ENCODE peak calls at places on chromosomes 2 and 18, in six cellular contexts. One of them, this sample, is unnamed.
A peak's percentile ranks its signal among the peaks of the same experiment; 100 is the strongest.

GRCh38 chr2:28586864-28587263 is 91.0 kb downstream of the PLB1 start:
- DNase-seq in A549: no peak
- DNase-seq in NCI-H774: no peak
- DNase-seq in progenitor cell of endocrine pancreas: no peak
- DNase-seq in GM04503: no peak
- DNase-seq in NCI-H82: no peak
- DNase-seq in this sample: no peak

GRCh38 chr18:79485788-79486355 is 90.1 kb downstream of the NFATC1 start:
- DNase-seq in NCI-H82: no peak
- DNase-seq in A549: no peak
- DNase-seq in progenitor cell of endocrine pancreas: no peak
- DNase-seq in NCI-H774: no peak
- DNase-seq in GM04503: peak; percentile 83
- DNase-seq in this sample: no peak

GRCh38 chr2:28652217-28652616 is 99.4 kb upstream of the PPP1CB start:
- DNase-seq in A549: no peak
- DNase-seq in NCI-H82: no peak
- DNase-seq in progenitor cell of endocrine pancreas: no peak
- DNase-seq in NCI-H774: no peak
- DNase-seq in GM04503: no peak
- DNase-seq in this sample: no peak

GRCh38 chr18:62741118-62741566 is 25.8 kb downstream of the PHLPP1 start:
- DNase-seq in progenitor cell of endocrine pancreas: no peak
- DNase-seq in GM04503: no peak
- DNase-seq in NCI-H774: no peak
- DNase-seq in NCI-H82: peak; percentile 76
- DNase-seq in A549: peak; percentile 82
- DNase-seq in this sample: no peak

GRCh38 chr18:63063171-63063570 is 256.4 kb downstream of the BCL2 start:
- DNase-seq in progenitor cell of endocrine pancreas: no peak
- DNase-seq in NCI-H774: no peak
- DNase-seq in GM04503: no peak
- DNase-seq in NCI-H82: no peak
- DNase-seq in A549: no peak
- DNase-seq in this sample: no peak

GRCh38 chr2:86584164-86584913 is 21.1 kb upstream of the CHMP3 start:
- DNase-seq in NCI-H82: no peak
- DNase-seq in GM04503: peak; percentile 3
- DNase-seq in A549: no peak
- DNase-seq in progenitor cell of endocrine pancreas: no peak
- DNase-seq in NCI-H774: no peak
- DNase-seq in this sample: no peak

GRCh38 chr2:185385157-185385556 is 353.4 kb upstream of the FSIP2 start:
- DNase-seq in progenitor cell of endocrine pancreas: no peak
- DNase-seq in GM04503: no peak
- DNase-seq in NCI-H82: no peak
- DNase-seq in A549: no peak
- DNase-seq in NCI-H774: no peak
- DNase-seq in this sample: no peak

GRCh38 chr2:1738646-1739302 is 5.5 kb downstream of the PXDN start:
- DNase-seq in NCI-H774: no peak
- DNase-seq in progenitor cell of endocrine pancreas: no peak
- DNase-seq in GM04503: no peak
- DNase-seq in NCI-H82: no peak
- DNase-seq in A549: no peak
- DNase-seq in this sample: no peak

GRCh38 chr2:152062130-152063091 is 36.4 kb downstream of the CACNB4 start:
- DNase-seq in GM04503: peak; percentile 60
- DNase-seq in NCI-H82: peak; percentile 60
- DNase-seq in NCI-H774: no peak
- DNase-seq in A549: peak; percentile 35
- DNase-seq in progenitor cell of endocrine pancreas: no peak
- DNase-seq in this sample: no peak

GRCh38 chr2:138010890-138011289 is 46.6 kb downstream of the HNMT start:
- DNase-seq in A549: no peak
- DNase-seq in NCI-H774: no peak
- DNase-seq in progenitor cell of endocrine pancreas: no peak
- DNase-seq in NCI-H82: peak; percentile 75
- DNase-seq in GM04503: no peak
- DNase-seq in this sample: no peak

GRCh38 chr2:73089270-73090030 is 17.9 kb upstream of the SFXN5 start:
- DNase-seq in progenitor cell of endocrine pancreas: no peak
- DNase-seq in NCI-H82: no peak
- DNase-seq in A549: peak; percentile 83
- DNase-seq in GM04503: peak; percentile 95
- DNase-seq in NCI-H774: no peak
- DNase-seq in this sample: no peak

GRCh38 chr2:219453691-219454131 is 19.1 kb downstream of the SPEG start:
- DNase-seq in A549: no peak
- DNase-seq in GM04503: peak; percentile 64
- DNase-seq in progenitor cell of endocrine pancreas: no peak
- DNase-seq in NCI-H82: peak; percentile 85
- DNase-seq in NCI-H774: no peak
- DNase-seq in this sample: no peak

GRCh38 chr2:203225423-203226039 is 13.3 kb upstream of the CYP20A1 start:
- DNase-seq in progenitor cell of endocrine pancreas: no peak
- DNase-seq in A549: peak; percentile 36
- DNase-seq in NCI-H774: no peak
- DNase-seq in NCI-H82: peak; percentile 45
- DNase-seq in GM04503: no peak
- DNase-seq in this sample: no peak

GRCh38 chr18:48711651-48712486 is 173.0 kb downstream of the CTIF start:
- DNase-seq in GM04503: no peak
- DNase-seq in A549: peak; percentile 34
- DNase-seq in NCI-H774: no peak
- DNase-seq in progenitor cell of endocrine pancreas: peak; percentile 11
- DNase-seq in NCI-H82: peak; percentile 3
- DNase-seq in this sample: peak; percentile 16

GRCh38 chr18:22550366-22550765 is 132.7 kb upstream of the CTAGE1 start:
- DNase-seq in GM04503: no peak
- DNase-seq in progenitor cell of endocrine pancreas: no peak
- DNase-seq in NCI-H82: no peak
- DNase-seq in NCI-H774: no peak
- DNase-seq in A549: no peak
- DNase-seq in this sample: no peak

GRCh38 chr2:9668686-9669338 is 38.0 kb upstream of the YWHAQ start:
- DNase-seq in A549: no peak
- DNase-seq in GM04503: no peak
- DNase-seq in progenitor cell of endocrine pancreas: no peak
- DNase-seq in NCI-H82: peak; percentile 70
- DNase-seq in NCI-H774: peak; percentile 60
- DNase-seq in this sample: peak; percentile 74

GRCh38 chr2:9378433-9379371 is 44.6 kb downstream of the ITGB1BP1 start:
- DNase-seq in GM04503: peak; percentile 30
- DNase-seq in NCI-H82: peak; percentile 51
- DNase-seq in progenitor cell of endocrine pancreas: no peak
- DNase-seq in NCI-H774: no peak
- DNase-seq in A549: peak; percentile 61
- DNase-seq in this sample: no peak

GRCh38 chr2:178767099-178768060 is 39.8 kb downstream of the TTN start:
- DNase-seq in NCI-H774: peak; percentile 63
- DNase-seq in NCI-H82: no peak
- DNase-seq in progenitor cell of endocrine pancreas: no peak
- DNase-seq in A549: no peak
- DNase-seq in GM04503: no peak
- DNase-seq in this sample: peak; percentile 71

GRCh38 chr2:42934568-42935258 is 142.3 kb upstream of the HAAO start:
- DNase-seq in A549: no peak
- DNase-seq in NCI-H774: no peak
- DNase-seq in NCI-H82: no peak
- DNase-seq in GM04503: no peak
- DNase-seq in progenitor cell of endocrine pancreas: no peak
- DNase-seq in this sample: no peak

GRCh38 chr2:72605836-72606442 is 219.9 kb downstream of the EXOC6B start:
- DNase-seq in NCI-H774: no peak
- DNase-seq in progenitor cell of endocrine pancreas: no peak
- DNase-seq in A549: peak; percentile 24
- DNase-seq in NCI-H82: peak; percentile 47
- DNase-seq in GM04503: no peak
- DNase-seq in this sample: peak; percentile 0

GRCh38 chr2:72137498-72138010 is 10.1 kb downstream of the CYP26B1 start:
- DNase-seq in A549: peak; percentile 64
- DNase-seq in NCI-H774: peak; percentile 13
- DNase-seq in progenitor cell of endocrine pancreas: peak; percentile 79
- DNase-seq in NCI-H82: peak; percentile 76
- DNase-seq in GM04503: no peak
- DNase-seq in this sample: no peak

GRCh38 chr2:127193948-127194267 is 26.2 kb downstream of the CYP27C1 start:
- DNase-seq in GM04503: peak; percentile 89
- DNase-seq in A549: no peak
- DNase-seq in NCI-H774: no peak
- DNase-seq in progenitor cell of endocrine pancreas: no peak
- DNase-seq in NCI-H82: no peak
- DNase-seq in this sample: no peak

GRCh38 chr18:26386002-26386401 is 159.8 kb downstream of the TAF4B start:
- DNase-seq in A549: peak; percentile 53
- DNase-seq in NCI-H774: no peak
- DNase-seq in GM04503: peak; percentile 43
- DNase-seq in progenitor cell of endocrine pancreas: no peak
- DNase-seq in NCI-H82: no peak
- DNase-seq in this sample: peak; percentile 34

GRCh38 chr2:173652311-173652710 is 297.6 kb downstream of the CDCA7 start:
- DNase-seq in NCI-H774: no peak
- DNase-seq in progenitor cell of endocrine pancreas: no peak
- DNase-seq in GM04503: peak; percentile 74
- DNase-seq in A549: peak; percentile 93
- DNase-seq in NCI-H82: no peak
- DNase-seq in this sample: no peak

GRCh38 chr2:216519154-216519762 is 20.6 kb downstream of the RPL37A start:
- DNase-seq in NCI-H82: peak; percentile 95
- DNase-seq in GM04503: no peak
- DNase-seq in progenitor cell of endocrine pancreas: peak; percentile 46
- DNase-seq in A549: peak; percentile 73
- DNase-seq in NCI-H774: peak; percentile 57
- DNase-seq in this sample: peak; percentile 84

GRCh38 chr2:181680055-181680936 is at the start of gene NEUROD1:
- DNase-seq in A549: peak; percentile 16
- DNase-seq in NCI-H82: peak; percentile 100
- DNase-seq in NCI-H774: no peak
- DNase-seq in GM04503: no peak
- DNase-seq in progenitor cell of endocrine pancreas: no peak
- DNase-seq in this sample: peak; percentile 89

GRCh38 chr18:13611058-13611615 is 115.2 kb downstream of the FAM210A start:
- DNase-seq in progenitor cell of endocrine pancreas: no peak
- DNase-seq in A549: no peak
- DNase-seq in NCI-H82: no peak
- DNase-seq in GM04503: peak; percentile 21
- DNase-seq in NCI-H774: peak; percentile 6
- DNase-seq in this sample: no peak

GRCh38 chr2:177298191-177298590 is 33.7 kb upstream of the NFE2L2 start:
- DNase-seq in A549: no peak
- DNase-seq in NCI-H774: no peak
- DNase-seq in progenitor cell of endocrine pancreas: no peak
- DNase-seq in NCI-H82: no peak
- DNase-seq in GM04503: peak; percentile 49
- DNase-seq in this sample: no peak

GRCh38 chr2:24515841-24516240 is 24.8 kb downstream of the NCOA1 start:
- DNase-seq in progenitor cell of endocrine pancreas: no peak
- DNase-seq in NCI-H82: peak; percentile 12
- DNase-seq in A549: no peak
- DNase-seq in NCI-H774: no peak
- DNase-seq in GM04503: no peak
- DNase-seq in this sample: no peak

GRCh38 chr2:235669983-235670962 is 176.4 kb downstream of the AGAP1 start:
- DNase-seq in GM04503: no peak
- DNase-seq in NCI-H82: peak; percentile 75
- DNase-seq in progenitor cell of endocrine pancreas: peak; percentile 51
- DNase-seq in A549: peak; percentile 70
- DNase-seq in NCI-H774: peak; percentile 24
- DNase-seq in this sample: peak; percentile 62

GRCh38 chr2:200741468-200742202 is 70.1 kb upstream of the BZW1 start:
- DNase-seq in progenitor cell of endocrine pancreas: no peak
- DNase-seq in A549: peak; percentile 21
- DNase-seq in NCI-H774: peak; percentile 15
- DNase-seq in NCI-H82: no peak
- DNase-seq in GM04503: no peak
- DNase-seq in this sample: no peak

GRCh38 chr2:25697559-25698341 is 24.4 kb upstream of the DTNB start:
- DNase-seq in progenitor cell of endocrine pancreas: no peak
- DNase-seq in NCI-H82: no peak
- DNase-seq in NCI-H774: no peak
- DNase-seq in GM04503: no peak
- DNase-seq in A549: no peak
- DNase-seq in this sample: no peak

GRCh38 chr2:67561411-67561965 is 164.4 kb downstream of the ETAA1 start:
- DNase-seq in GM04503: no peak
- DNase-seq in A549: peak; percentile 96
- DNase-seq in NCI-H774: peak; percentile 72
- DNase-seq in progenitor cell of endocrine pancreas: no peak
- DNase-seq in NCI-H82: no peak
- DNase-seq in this sample: no peak